ENCODE peak calls at places on chromosomes 1 and 21, in four cellular contexts. O, K, J and Q are unnamed samples.

GRCh38 chr1:84436907-84437667 is 38.8 kb downstream of the DNASE2B start:
- DNase-seq in O (no peak), K (no peak), J (no peak), Q (no peak)

GRCh38 chr21:39471598-39471997 is 19.8 kb downstream of the SH3BGR start:
- DNase-seq in O (no peak), K (no peak), J (no peak), Q (no peak)

GRCh38 chr1:7302873-7303272 is 468.2 kb upstream of the VAMP3 start:
- DNase-seq in O (no peak), K (no peak), J (no peak), Q (no peak)

GRCh38 chr1:9731051-9731537 is 79.6 kb downstream of the PIK3CD start:
- DNase-seq in O (no peak), K (no peak), J (no peak), Q (no peak)

GRCh38 chr1:226946841-226947240 is 6.7 kb downstream of the COQ8A start:
- DNase-seq in O (peak), K (no peak), J (no peak), Q (no peak)

GRCh38 chr1:36919491-36920145 is 114.7 kb downstream of the GRIK3 start:
- DNase-seq in O (peak), K (no peak), J (no peak), Q (no peak)

GRCh38 chr1:11126544-11126943 is 26.9 kb upstream of the EXOSC10 start:
- DNase-seq in O (no peak), K (no peak), J (no peak), Q (no peak)

GRCh38 chr1:5746611-5747427 is 245.4 kb downstream of the NPHP4 start:
- DNase-seq in O (no peak), K (peak), J (no peak), Q (no peak)

GRCh38 chr1:210001751-210002150 is 63.7 kb downstream of the SYT14 start:
- DNase-seq in O (no peak), K (no peak), J (no peak), Q (no peak)

GRCh38 chr21:28229811-28230210 is 762.9 kb downstream of the LTN1 start:
- DNase-seq in O (no peak), K (no peak), J (no peak), Q (no peak)

GRCh38 chr1:78143152-78143551 is 97.4 kb downstream of the GIPC2 start:
- DNase-seq in O (no peak), K (no peak), J (no peak), Q (no peak)

GRCh38 chr1:1528639-1529267 is 11.7 kb downstream of the TMEM240 start:
- DNase-seq in O (no peak), K (no peak), J (no peak), Q (no peak)

GRCh38 chr1:52567943-52568342 is 15.1 kb upstream of the TUT4 start:
- DNase-seq in O (no peak), K (no peak), J (no peak), Q (no peak)

GRCh38 chr1:25991937-25992688 is 5.8 kb downstream of the PAFAH2 start:
- DNase-seq in O (no peak), K (no peak), J (no peak), Q (no peak)

GRCh38 chr1:205343431-205344009 is 13.2 kb downstream of the KLHDC8A start:
- DNase-seq in O (no peak), K (no peak), J (peak), Q (no peak)
- TF ChIP-seq CTCF in O (no peak), K (no peak), J (no peak), Q (peak)

GRCh38 chr1:175801979-175802378 is 58.6 kb upstream of the TNR start:
- DNase-seq in O (no peak), K (no peak), J (no peak), Q (no peak)

GRCh38 chr1:175803413-175803812 is 60.0 kb upstream of the TNR start:
- DNase-seq in O (no peak), K (no peak), J (no peak), Q (no peak)

GRCh38 chr1:175797576-175797975 is 54.2 kb upstream of the TNR start:
- DNase-seq in O (no peak), K (no peak), J (no peak), Q (no peak)

GRCh38 chr1:175804556-175804955 is 61.2 kb upstream of the TNR start:
- DNase-seq in O (no peak), K (no peak), J (no peak), Q (no peak)

GRCh38 chr1:175802407-175803123 is 59.2 kb upstream of the TNR start:
- DNase-seq in O (no peak), K (no peak), J (no peak), Q (no peak)
- TF ChIP-seq CTCF in O (no peak), K (no peak), J (no peak), Q (no peak)

DNA sequence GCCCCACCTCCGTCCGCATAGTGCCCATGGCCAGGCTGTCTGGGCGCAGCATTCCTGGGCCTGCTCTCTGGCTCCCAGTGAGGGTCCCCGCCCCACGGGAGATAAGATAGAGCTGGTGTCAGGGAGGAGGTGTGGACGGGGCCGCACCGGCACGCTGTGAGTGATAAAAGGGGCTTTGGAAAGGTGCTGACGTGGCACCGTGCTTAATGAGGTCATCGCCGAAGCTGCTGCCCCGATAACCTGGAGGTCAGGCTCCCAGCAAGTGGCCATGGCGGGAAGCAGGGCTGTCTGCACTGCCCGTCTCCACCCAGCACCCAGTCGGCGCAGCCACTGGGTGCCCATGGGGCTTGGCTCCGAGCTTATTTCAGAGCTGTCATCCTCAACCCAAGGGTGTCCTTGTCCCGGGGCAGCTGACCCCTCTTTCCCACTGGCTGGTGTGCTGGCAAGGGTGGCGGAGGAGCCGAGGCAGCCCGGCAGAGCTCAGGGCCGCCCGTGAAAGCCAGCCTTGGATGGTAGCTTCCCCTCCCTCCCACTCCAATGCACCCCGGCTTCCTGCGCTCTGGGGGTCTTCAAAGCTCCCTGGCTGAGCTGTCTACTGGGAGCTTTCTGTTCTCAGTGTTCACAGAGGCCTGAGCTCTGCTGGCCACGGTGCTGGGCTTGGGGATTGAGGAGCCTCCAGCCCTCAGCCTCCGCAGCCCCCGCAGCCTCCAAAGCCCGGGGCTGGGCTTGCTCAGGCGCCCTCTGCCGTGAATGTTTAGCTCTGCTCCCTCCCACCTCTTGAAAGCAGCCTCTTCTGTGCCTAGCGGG is 105.1 kb upstream of the ARHGEF16 start:
- DNase-seq in O (no peak), K (no peak), J (no peak), Q (no peak)
- TF ChIP-seq CTCF in O (no peak), K (no peak), J (no peak), Q (no peak)

GRCh38 chr1:86395771-86396502 is at the start of gene ODF2L:
- DNase-seq in O (peak), K (peak), J (peak), Q (peak)
- TF ChIP-seq CTCF in O (no peak), K (no peak), J (no peak), Q (no peak)

GRCh38 chr1:34899471-34899870 is 30.0 kb downstream of the DLGAP3 start:
- DNase-seq in O (peak), K (no peak), J (no peak), Q (no peak)

GRCh38 chr1:34898220-34898820 is 31.1 kb downstream of the DLGAP3 start:
- DNase-seq in O (no peak), K (no peak), J (no peak), Q (no peak)

GRCh38 chr1:34900775-34901502 is 28.5 kb downstream of the DLGAP3 start:
- DNase-seq in O (peak), K (no peak), J (no peak), Q (no peak)

GRCh38 chr1:34899906-34900305 is 29.5 kb downstream of the DLGAP3 start:
- DNase-seq in O (peak), K (no peak), J (no peak), Q (no peak)

DNA sequence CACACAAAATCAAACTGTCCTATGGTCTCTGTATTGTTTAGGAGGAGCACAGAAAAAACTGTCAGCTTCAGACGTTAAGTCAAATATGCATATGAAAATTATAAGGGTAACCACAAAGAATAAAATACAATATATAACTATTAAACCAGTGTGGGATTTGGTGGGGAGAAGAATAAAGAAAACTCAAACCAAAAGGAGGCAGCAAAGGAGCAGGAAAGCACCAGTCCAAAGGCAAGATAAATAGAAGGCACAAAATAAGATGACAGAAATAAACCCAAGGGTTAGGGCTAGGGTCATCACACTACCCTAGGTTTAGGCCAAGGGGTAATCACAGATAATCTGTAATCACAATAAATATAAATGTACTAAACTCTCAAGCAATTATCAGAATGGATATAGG is 32.8 kb downstream of the DLGAP3 start:
- DNase-seq in O (no peak), K (no peak), J (no peak), Q (no peak)
- TF ChIP-seq CTCF in O (no peak), K (no peak), J (no peak), Q (no peak)